ENCODE peak calls at places on chromosomes 6 and 20, in four cellular contexts. Y, F, O and V are unnamed samples.

GRCh38 chr20:62676976-62677375 is 31.7 kb upstream of the NTSR1 start:
- DNase-seq in F (no peak), O (no peak), Y (no peak), V (no peak)

GRCh38 chr20:24745206-24745605 is 203.9 kb upstream of the CST7 start:
- DNase-seq in F (no peak), Y (no peak), O (no peak), V (no peak)

GRCh38 chr6:49649982-49650381 is 13.3 kb upstream of the RHAG start:
- DNase-seq in O (no peak), F (no peak), Y (no peak), V (no peak)

GRCh38 chr20:25023316-25023715 is 30.8 kb upstream of the APMAP start:
- DNase-seq in F (no peak), Y (no peak), O (no peak), V (no peak)

GRCh38 chr6:22800451-22800850 is 231.1 kb downstream of the HDGFL1 start:
- DNase-seq in O (no peak), Y (no peak), F (no peak), V (no peak)

GRCh38 chr6:121592955-121593665 is 157.7 kb downstream of the GJA1 start:
- DNase-seq in F (no peak), Y (no peak), O (no peak), V (no peak)

GRCh38 chr6:85580104-85580877 is 13.4 kb downstream of the SNX14 start:
- DNase-seq in Y (no peak), O (no peak), F (peak), V (no peak)

GRCh38 chr6:22062807-22063408 is 233.9 kb downstream of the PRL start:
- DNase-seq in O (no peak), F (no peak), Y (peak), V (no peak)

GRCh38 chr6:130922922-130923321 is 95.7 kb downstream of the SMLR1 start:
- DNase-seq in F (no peak), O (no peak), Y (no peak), V (no peak)

GRCh38 chr6:33719326-33719987 is 8.0 kb upstream of the UQCC2 start:
- DNase-seq in Y (no peak), O (no peak), F (no peak), V (no peak)

GRCh38 chr6:154408906-154409500 is 52.4 kb upstream of the IPCEF1 start:
- DNase-seq in F (no peak), Y (no peak), O (no peak), V (no peak)

GRCh38 chr6:20447581-20448132 is 46.0 kb downstream of the E2F3 start:
- DNase-seq in Y (no peak), O (no peak), F (no peak), V (no peak)

GRCh38 chr20:51828762-51829161 is 26.4 kb upstream of the SALL4 start:
- DNase-seq in F (no peak), O (no peak), Y (no peak), V (peak)

GRCh38 chr20:2279245-2279779 is 16.5 kb upstream of the TGM3 start:
- DNase-seq in F (no peak), Y (no peak), O (no peak), V (no peak)

GRCh38 chr20:2273634-2274302 is 22.0 kb upstream of the TGM3 start:
- DNase-seq in F (no peak), Y (no peak), O (no peak), V (no peak)

GRCh38 chr20:2281563-2281962 is 14.2 kb upstream of the TGM3 start:
- DNase-seq in Y (no peak), F (no peak), O (no peak), V (no peak)

GRCh38 chr20:2280083-2280482 is 15.7 kb upstream of the TGM3 start:
- DNase-seq in Y (no peak), O (no peak), F (no peak), V (no peak)

DNA sequence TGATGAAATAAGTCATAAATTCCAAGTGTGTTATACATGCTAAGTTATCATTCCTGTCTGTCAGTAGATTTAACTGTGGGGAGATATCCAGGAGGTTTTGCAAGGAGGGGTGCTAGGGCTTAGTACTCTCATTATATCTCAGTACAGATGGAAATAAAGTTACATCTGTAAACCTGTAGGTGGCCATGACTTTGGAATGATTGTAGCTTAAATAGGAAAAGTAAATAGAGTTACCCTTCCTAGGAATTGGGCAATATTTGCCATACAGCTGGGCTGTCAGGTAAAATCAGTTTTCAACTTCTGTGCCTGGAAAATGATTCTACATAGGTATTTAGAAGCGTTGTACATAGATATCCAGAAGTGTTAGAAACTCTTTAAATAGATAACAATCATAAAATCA is 19.8 kb upstream of the TGM3 start:
- DNase-seq in O (no peak), F (peak), Y (no peak), V (no peak)
- TF ChIP-seq CTCF in O (no peak), F (no peak), Y (no peak), V (no peak)

GRCh38 chr6:150721411-150722266 is 122.0 kb downstream of the PLEKHG1 start:
- DNase-seq in Y (no peak), F (no peak), O (no peak), V (no peak)

GRCh38 chr6:150719099-150719767 is 119.5 kb downstream of the PLEKHG1 start:
- DNase-seq in O (no peak), Y (no peak), F (no peak), V (no peak)

GRCh38 chr6:150723056-150723658 is 123.5 kb downstream of the PLEKHG1 start:
- DNase-seq in O (no peak), F (no peak), Y (no peak), V (no peak)

GRCh38 chr6:150719861-150720260 is 120.2 kb downstream of the PLEKHG1 start:
- DNase-seq in O (no peak), Y (no peak), F (no peak), V (no peak)

DNA sequence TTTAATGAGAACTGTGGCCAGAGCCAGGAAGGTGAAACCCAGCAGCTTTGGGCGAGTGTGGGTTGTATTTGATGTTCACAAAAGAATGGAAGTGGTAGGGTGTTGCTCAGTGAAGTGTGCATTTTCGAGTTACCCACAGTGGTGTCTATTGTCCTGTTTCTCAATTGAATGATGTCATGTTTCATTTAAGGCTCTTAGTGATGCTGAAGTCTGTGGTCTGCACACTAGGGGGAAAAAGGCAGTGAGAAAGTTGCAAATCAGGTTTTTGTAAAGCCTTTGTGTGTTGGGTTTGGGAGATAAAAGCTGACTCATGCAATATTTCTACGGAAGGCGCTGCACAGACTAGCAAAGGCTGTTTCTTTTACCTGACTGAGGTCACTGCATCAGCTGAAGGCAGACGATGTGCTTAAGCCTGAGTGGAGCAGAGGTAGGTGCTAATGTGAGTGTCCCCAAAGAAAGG is 121.1 kb downstream of the PLEKHG1 start:
- DNase-seq in Y (peak), O (no peak), F (no peak), V (no peak)
- TF ChIP-seq ATF3 in Y (no peak), O (no peak), F (no peak), V (no peak)

GRCh38 chr20:17024513-17025105 is 202.2 kb upstream of the PCSK2 start:
- DNase-seq in Y (no peak), O (no peak), F (peak), V (peak)

GRCh38 chr20:17023036-17023435 is 203.8 kb upstream of the PCSK2 start:
- DNase-seq in Y (no peak), O (no peak), F (no peak), V (no peak)

GRCh38 chr20:17021481-17021880 is 205.4 kb upstream of the PCSK2 start:
- DNase-seq in Y (no peak), O (no peak), F (no peak), V (no peak)

GRCh38 chr20:17026346-17026745 is 200.5 kb upstream of the PCSK2 start:
- DNase-seq in O (no peak), Y (no peak), F (no peak), V (no peak)

GRCh38 chr20:17023811-17024210 is 203.0 kb upstream of the PCSK2 start:
- DNase-seq in F (no peak), O (no peak), Y (no peak), V (peak)
- TF ChIP-seq CREM in F (no peak), O (no peak), Y (no peak), V (no peak)

DNA sequence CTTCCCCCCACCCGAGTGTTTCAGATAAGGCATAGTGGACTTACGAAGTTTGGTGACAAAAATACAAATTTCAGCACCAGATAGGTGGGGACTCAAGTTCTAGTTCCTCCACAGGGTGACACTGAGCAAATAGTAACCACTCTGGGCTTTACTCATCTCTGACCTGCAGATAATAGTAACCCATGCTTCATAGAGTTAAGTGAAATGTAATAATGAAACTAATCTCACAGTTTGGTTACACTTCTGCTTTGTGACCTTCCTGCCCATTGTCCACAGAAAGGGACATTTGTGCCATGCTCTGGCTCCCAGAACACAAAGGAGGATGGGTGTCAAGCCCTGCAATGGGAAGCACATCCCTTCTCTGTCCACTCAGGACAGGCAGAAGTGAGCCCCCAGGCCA is 8.5 kb downstream of the MAFB start:
- DNase-seq in F (no peak), Y (peak), O (no peak), V (no peak)
- TF ChIP-seq CTCF in F (no peak), Y (no peak), O (no peak), V (no peak)

GRCh38 chr6:101392561-101393230 is 812 bp upstream of the GRIK2 start:
- DNase-seq in F (no peak), O (no peak), Y (no peak), V (peak)
- TF ChIP-seq ATF3 in F (no peak), O (no peak), Y (no peak), V (no peak)

DNA sequence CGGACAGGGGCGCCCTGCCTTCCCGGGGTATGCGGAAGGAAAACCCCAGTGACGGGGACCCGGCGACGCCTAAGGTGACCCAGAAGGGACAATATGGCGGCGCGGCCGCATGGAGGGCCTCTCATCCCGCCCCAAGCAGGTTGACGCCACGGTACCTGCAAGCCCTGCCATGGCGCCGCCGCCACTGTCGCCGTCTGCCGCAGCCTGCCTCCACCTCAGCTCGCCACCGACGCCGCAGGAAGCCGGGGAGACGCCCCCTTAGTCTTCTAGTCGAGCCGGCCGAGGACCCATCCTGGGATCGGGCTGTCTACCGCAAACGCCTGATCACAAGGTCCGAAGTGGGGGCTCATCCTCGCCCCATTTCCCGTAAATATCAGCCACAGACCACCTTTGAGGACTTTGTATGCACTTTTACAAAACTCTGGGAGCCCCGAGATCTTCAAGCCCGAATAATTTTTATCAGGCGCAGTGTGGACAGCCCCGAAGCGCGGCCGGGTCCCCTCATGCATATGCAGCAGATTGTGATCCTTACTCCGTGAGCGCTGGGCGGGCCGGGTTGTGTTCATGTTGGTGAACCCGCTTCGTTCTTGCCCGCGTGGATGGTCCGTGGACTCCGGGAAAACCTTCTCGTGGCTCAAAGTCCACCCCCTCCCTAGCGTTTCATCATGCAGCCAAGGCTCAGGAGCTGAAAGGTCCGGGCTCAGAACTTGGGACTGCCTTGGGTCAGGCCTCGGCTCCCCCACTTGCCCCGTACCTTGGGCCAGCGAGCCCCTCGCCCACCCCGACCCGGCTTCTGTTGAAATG is at the start of gene BLCAP:
- DNase-seq in F (peak), O (peak), Y (peak), V (peak)
- TF ChIP-seq CREM in F (no peak), O (peak), Y (peak), V (no peak)

GRCh38 chr20:50610212-50610718 is 81.1 kb downstream of the RIPOR3 start:
- DNase-seq in Y (no peak), F (peak), O (no peak), V (no peak)
- TF ChIP-seq CTCF in Y (peak), F (peak), O (no peak), V (no peak)

DNA sequence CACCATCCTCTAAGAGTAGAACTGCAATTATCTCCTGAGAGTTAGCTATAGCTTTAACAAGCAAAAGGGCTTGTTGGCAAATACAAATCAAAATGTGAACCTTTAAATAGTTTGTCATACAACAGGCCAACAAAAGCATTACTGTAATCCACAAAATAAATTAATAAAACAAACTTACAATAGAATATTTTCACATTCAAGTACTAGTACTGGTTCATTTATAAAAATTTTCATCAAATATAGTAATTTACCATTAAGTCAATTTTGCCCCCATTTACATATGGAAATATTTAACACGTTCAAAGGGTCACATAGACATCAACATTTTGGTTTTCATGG is 9.4 kb downstream of the RBM39 start:
- DNase-seq in F (no peak), Y (no peak), O (no peak), V (no peak)
- TF ChIP-seq ATF3 in F (no peak), Y (no peak), O (no peak), V (no peak)